ENCODE peak calls at places on chromosome 4, in eight cellular contexts. One of them, this sample, is unnamed. For H3K27me3, the result is how much of the 10 kb centered on the place peaks cover.

GRCh38 chr4:125317526-125317880 is 2.7 kb downstream of the FAT4 start:
- DNase-seq in dorsolateral prefrontal cortex: peak
- DNase-seq in CD8-positive, alpha-beta memory T cell: no peak
- DNase-seq in psoas muscle: peak
- DNase-seq in GM23248: peak
- DNase-seq in HL-60: no peak
- DNase-seq in heart left ventricle: peak
- DNase-seq in SJSA1: peak
- DNase-seq in this sample: no peak

GRCh38 chr4:52983563-52984303 is 121.6 kb downstream of the RASL11B start:
- DNase-seq in dorsolateral prefrontal cortex: no peak
- DNase-seq in CD8-positive, alpha-beta memory T cell: peak
- DNase-seq in psoas muscle: no peak
- DNase-seq in GM23248: peak
- DNase-seq in HL-60: peak
- DNase-seq in heart left ventricle: no peak
- DNase-seq in SJSA1: no peak
- DNase-seq in this sample: no peak

GRCh38 chr4:46123872-46124755 is at the start of gene GABRG1:
- DNase-seq in dorsolateral prefrontal cortex: peak
- DNase-seq in CD8-positive, alpha-beta memory T cell: no peak
- DNase-seq in psoas muscle: no peak
- DNase-seq in GM23248: no peak
- DNase-seq in HL-60: no peak
- DNase-seq in heart left ventricle: no peak
- DNase-seq in SJSA1: no peak
- DNase-seq in this sample: no peak

GRCh38 chr4:148964456-148964855 is 522.2 kb upstream of the NR3C2 start:
- DNase-seq in dorsolateral prefrontal cortex: no peak
- DNase-seq in CD8-positive, alpha-beta memory T cell: no peak
- DNase-seq in psoas muscle: no peak
- DNase-seq in GM23248: no peak
- DNase-seq in HL-60: no peak
- DNase-seq in heart left ventricle: no peak
- DNase-seq in SJSA1: no peak
- DNase-seq in this sample: no peak

GRCh38 chr4:77745792-77746191 is 73.4 kb downstream of the CNOT6L start:
- DNase-seq in dorsolateral prefrontal cortex: no peak
- DNase-seq in CD8-positive, alpha-beta memory T cell: no peak
- DNase-seq in psoas muscle: no peak
- DNase-seq in GM23248: no peak
- DNase-seq in HL-60: no peak
- DNase-seq in heart left ventricle: no peak
- DNase-seq in SJSA1: no peak
- DNase-seq in this sample: no peak

GRCh38 chr4:38663801-38664703 is at the start of gene KLF3:
- DNase-seq in dorsolateral prefrontal cortex: peak
- DNase-seq in CD8-positive, alpha-beta memory T cell: peak
- DNase-seq in psoas muscle: peak
- DNase-seq in GM23248: peak
- DNase-seq in HL-60: peak
- DNase-seq in heart left ventricle: peak
- DNase-seq in SJSA1: peak
- DNase-seq in this sample: peak

GRCh38 chr4:108881190-108881589 is 118.3 kb upstream of the ETNPPL start:
- DNase-seq in dorsolateral prefrontal cortex: no peak
- DNase-seq in CD8-positive, alpha-beta memory T cell: no peak
- DNase-seq in psoas muscle: no peak
- DNase-seq in GM23248: peak
- DNase-seq in HL-60: no peak
- DNase-seq in heart left ventricle: no peak
- DNase-seq in SJSA1: peak
- DNase-seq in this sample: no peak

GRCh38 chr4:118848901-118849300 is 13.0 kb upstream of the SEC24D start:
- DNase-seq in dorsolateral prefrontal cortex: no peak
- DNase-seq in CD8-positive, alpha-beta memory T cell: no peak
- DNase-seq in psoas muscle: no peak
- DNase-seq in GM23248: no peak
- DNase-seq in HL-60: no peak
- DNase-seq in heart left ventricle: no peak
- DNase-seq in SJSA1: no peak
- DNase-seq in this sample: no peak

GRCh38 chr4:80036949-80037348 is 36.1 kb downstream of the ANTXR2 start:
- DNase-seq in dorsolateral prefrontal cortex: no peak
- DNase-seq in CD8-positive, alpha-beta memory T cell: peak
- DNase-seq in psoas muscle: no peak
- DNase-seq in GM23248: peak
- DNase-seq in HL-60: no peak
- DNase-seq in heart left ventricle: no peak
- DNase-seq in SJSA1: no peak
- DNase-seq in this sample: no peak

GRCh38 chr4:7680106-7680505 is 245.4 kb upstream of the PSAPL1 start:
- DNase-seq in dorsolateral prefrontal cortex: no peak
- DNase-seq in CD8-positive, alpha-beta memory T cell: no peak
- DNase-seq in psoas muscle: no peak
- DNase-seq in GM23248: no peak
- DNase-seq in HL-60: no peak
- DNase-seq in heart left ventricle: no peak
- DNase-seq in SJSA1: no peak
- DNase-seq in this sample: no peak
- H3K27me3 ChIP-seq in dorsolateral prefrontal cortex: under half
- H3K27me3 ChIP-seq in CD8-positive, alpha-beta memory T cell: under half
- H3K27me3 ChIP-seq in psoas muscle: under half
- H3K27me3 ChIP-seq in GM23248: under half
- H3K27me3 ChIP-seq in HL-60: under half
- H3K27me3 ChIP-seq in heart left ventricle: under half
- H3K27me3 ChIP-seq in SJSA1: under half
- H3K27me3 ChIP-seq in this sample: under half

GRCh38 chr4:152735918-152736305 is 43.6 kb downstream of the TIGD4 start:
- DNase-seq in dorsolateral prefrontal cortex: no peak
- DNase-seq in CD8-positive, alpha-beta memory T cell: no peak
- DNase-seq in psoas muscle: no peak
- DNase-seq in GM23248: no peak
- DNase-seq in HL-60: no peak
- DNase-seq in heart left ventricle: no peak
- DNase-seq in SJSA1: no peak
- DNase-seq in this sample: no peak
- H3K27me3 ChIP-seq in dorsolateral prefrontal cortex: under half
- H3K27me3 ChIP-seq in CD8-positive, alpha-beta memory T cell: under half
- H3K27me3 ChIP-seq in psoas muscle: under half
- H3K27me3 ChIP-seq in GM23248: under half
- H3K27me3 ChIP-seq in HL-60: under half
- H3K27me3 ChIP-seq in heart left ventricle: under half
- H3K27me3 ChIP-seq in SJSA1: under half
- H3K27me3 ChIP-seq in this sample: under half

GRCh38 chr4:7190668-7191545 is 1.4 kb upstream of the SORCS2 start:
- DNase-seq in dorsolateral prefrontal cortex: peak
- DNase-seq in CD8-positive, alpha-beta memory T cell: no peak
- DNase-seq in psoas muscle: no peak
- DNase-seq in GM23248: no peak
- DNase-seq in HL-60: no peak
- DNase-seq in heart left ventricle: no peak
- DNase-seq in SJSA1: no peak
- DNase-seq in this sample: no peak

GRCh38 chr4:7193040-7193958 is 961 bp downstream of the SORCS2 start:
- DNase-seq in dorsolateral prefrontal cortex: peak
- DNase-seq in CD8-positive, alpha-beta memory T cell: no peak
- DNase-seq in psoas muscle: no peak
- DNase-seq in GM23248: peak
- DNase-seq in HL-60: no peak
- DNase-seq in heart left ventricle: no peak
- DNase-seq in SJSA1: no peak
- DNase-seq in this sample: no peak

GRCh38 chr4:7191546-7192251 is 639 bp upstream of the SORCS2 start:
- DNase-seq in dorsolateral prefrontal cortex: peak
- DNase-seq in CD8-positive, alpha-beta memory T cell: no peak
- DNase-seq in psoas muscle: no peak
- DNase-seq in GM23248: no peak
- DNase-seq in HL-60: no peak
- DNase-seq in heart left ventricle: no peak
- DNase-seq in SJSA1: no peak
- DNase-seq in this sample: no peak

GRCh38 chr4:7194251-7195137 is 2.2 kb downstream of the SORCS2 start:
- DNase-seq in dorsolateral prefrontal cortex: peak
- DNase-seq in CD8-positive, alpha-beta memory T cell: no peak
- DNase-seq in psoas muscle: no peak
- DNase-seq in GM23248: peak
- DNase-seq in HL-60: no peak
- DNase-seq in heart left ventricle: no peak
- DNase-seq in SJSA1: no peak
- DNase-seq in this sample: no peak

DNA sequence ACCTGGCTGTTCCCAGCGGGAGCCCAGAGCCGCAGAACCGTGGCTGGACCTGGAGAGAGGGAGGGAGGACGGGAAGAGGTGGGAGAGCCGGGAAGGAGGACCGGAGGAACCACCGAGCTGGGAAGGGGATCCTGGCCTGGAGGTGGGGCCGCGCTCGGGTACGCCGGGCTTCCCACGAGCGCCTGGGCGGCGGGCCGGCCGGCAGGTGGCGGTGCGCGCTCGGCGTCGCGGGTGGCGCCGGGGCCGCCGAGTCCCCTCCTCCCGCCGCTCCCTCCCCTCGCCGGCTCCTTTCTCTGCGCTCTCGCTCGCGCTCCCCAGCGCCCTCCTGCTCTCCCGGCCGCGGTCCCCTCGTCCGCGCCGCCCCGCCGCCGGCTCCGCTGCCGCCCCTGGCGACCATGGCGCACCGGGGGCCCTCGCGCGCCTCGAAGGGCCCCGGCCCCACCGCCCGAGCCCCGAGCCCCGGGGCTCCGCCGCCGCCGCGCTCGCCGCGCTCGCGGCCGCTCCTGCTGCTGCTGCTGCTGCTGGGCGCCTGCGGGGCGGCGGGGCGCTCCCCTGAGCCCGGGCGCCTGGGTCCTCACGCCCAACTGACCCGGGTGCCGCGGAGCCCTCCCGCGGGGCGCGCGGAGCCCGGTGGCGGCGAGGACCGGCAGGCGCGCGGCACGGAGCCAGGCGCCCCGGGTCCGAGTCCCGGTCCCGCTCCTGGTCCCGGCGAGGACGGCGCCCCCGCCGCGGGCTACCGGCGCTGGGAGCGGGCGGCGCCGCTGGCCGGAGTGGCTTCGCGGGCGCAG is at the start of gene SORCS2:
- DNase-seq in dorsolateral prefrontal cortex: peak
- DNase-seq in CD8-positive, alpha-beta memory T cell: peak
- DNase-seq in psoas muscle: peak
- DNase-seq in GM23248: peak
- DNase-seq in HL-60: peak
- DNase-seq in heart left ventricle: peak
- DNase-seq in SJSA1: no peak
- DNase-seq in this sample: peak
- H3K27me3 ChIP-seq in dorsolateral prefrontal cortex: under half
- H3K27me3 ChIP-seq in CD8-positive, alpha-beta memory T cell: under half
- H3K27me3 ChIP-seq in psoas muscle: under half
- H3K27me3 ChIP-seq in GM23248: under half
- H3K27me3 ChIP-seq in HL-60: under half
- H3K27me3 ChIP-seq in heart left ventricle: under half
- H3K27me3 ChIP-seq in SJSA1: under half
- H3K27me3 ChIP-seq in this sample: half or more

DNA sequence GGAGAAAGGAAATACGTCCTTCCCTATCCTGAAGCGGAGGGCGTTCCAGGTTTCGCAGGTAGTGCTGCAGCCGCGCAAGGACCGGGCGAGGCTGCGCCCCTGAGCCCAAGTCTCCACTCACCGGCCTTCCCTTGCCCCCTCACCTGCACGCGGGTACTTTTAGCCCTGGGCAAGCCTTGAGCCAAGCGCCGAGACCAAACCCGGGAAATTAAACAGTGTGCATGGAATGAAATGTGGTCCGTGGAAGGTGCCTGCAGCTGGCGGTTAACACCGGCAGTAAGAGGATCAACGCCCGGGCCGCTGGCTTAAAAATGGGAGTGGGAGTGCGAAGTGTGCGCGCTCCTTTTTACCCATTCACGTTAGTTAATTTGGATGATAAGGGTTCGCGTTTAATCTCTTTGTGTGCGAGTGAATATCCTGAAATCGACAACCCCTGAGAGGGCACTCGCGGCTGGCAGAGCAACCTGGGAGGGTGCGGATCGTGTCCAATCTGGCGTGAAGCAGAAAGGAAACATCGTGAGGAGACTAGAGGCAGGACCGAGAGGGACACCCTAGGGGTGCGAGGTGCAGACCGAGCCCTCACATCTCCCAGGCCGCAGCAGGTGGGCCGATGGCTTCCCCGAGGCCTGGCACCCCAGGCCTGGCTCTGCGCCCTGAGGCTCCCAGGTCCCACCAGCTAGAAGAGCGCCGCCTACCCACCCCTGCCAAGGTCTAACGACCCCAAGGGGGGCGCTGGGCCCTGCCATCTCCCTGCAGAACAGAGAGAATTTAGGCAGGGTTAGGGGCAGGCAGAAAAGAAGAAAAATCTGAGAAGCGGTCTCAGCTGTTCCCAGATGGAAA is 2.0 kb upstream of the HELT start:
- DNase-seq in dorsolateral prefrontal cortex: no peak
- DNase-seq in CD8-positive, alpha-beta memory T cell: no peak
- DNase-seq in psoas muscle: no peak
- DNase-seq in GM23248: no peak
- DNase-seq in HL-60: no peak
- DNase-seq in heart left ventricle: no peak
- DNase-seq in SJSA1: no peak
- DNase-seq in this sample: no peak
- H3K27me3 ChIP-seq in dorsolateral prefrontal cortex: half or more
- H3K27me3 ChIP-seq in CD8-positive, alpha-beta memory T cell: under half
- H3K27me3 ChIP-seq in psoas muscle: under half
- H3K27me3 ChIP-seq in GM23248: half or more
- H3K27me3 ChIP-seq in HL-60: half or more
- H3K27me3 ChIP-seq in heart left ventricle: half or more
- H3K27me3 ChIP-seq in SJSA1: half or more
- H3K27me3 ChIP-seq in this sample: half or more

DNA sequence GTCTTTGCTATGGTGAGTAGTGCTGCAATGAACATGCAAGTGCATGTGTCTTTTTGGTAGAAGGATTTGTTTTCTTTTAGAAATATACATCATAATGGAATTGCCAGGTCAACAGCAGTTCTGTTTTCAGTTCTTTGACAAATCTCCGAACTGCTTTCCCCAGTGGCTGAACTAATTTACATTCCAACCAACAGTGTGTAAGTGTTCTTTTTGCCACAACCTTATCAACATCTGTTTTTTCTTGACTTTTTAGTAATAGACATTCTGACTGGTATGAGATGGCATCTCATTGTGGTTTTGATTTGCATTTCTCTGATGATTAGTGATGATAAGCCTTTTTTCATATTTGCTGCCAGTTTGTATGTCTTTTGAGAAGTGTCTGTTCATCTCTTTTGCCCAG is 406.3 kb downstream of the DTHD1 start:
- DNase-seq in dorsolateral prefrontal cortex: no peak
- DNase-seq in CD8-positive, alpha-beta memory T cell: no peak
- DNase-seq in psoas muscle: no peak
- DNase-seq in GM23248: no peak
- DNase-seq in HL-60: no peak
- DNase-seq in heart left ventricle: no peak
- DNase-seq in SJSA1: no peak
- DNase-seq in this sample: no peak
- H3K27me3 ChIP-seq in dorsolateral prefrontal cortex: under half
- H3K27me3 ChIP-seq in CD8-positive, alpha-beta memory T cell: under half
- H3K27me3 ChIP-seq in psoas muscle: under half
- H3K27me3 ChIP-seq in GM23248: under half
- H3K27me3 ChIP-seq in HL-60: under half
- H3K27me3 ChIP-seq in heart left ventricle: under half
- H3K27me3 ChIP-seq in SJSA1: under half
- H3K27me3 ChIP-seq in this sample: under half

This sample was measured in CD4-positive, alpha-beta T cell.